ENCODE peak calls at places on chromosomes 6 and 20, in four cellular contexts. C, V, Q and E are unnamed samples.

GRCh38 chr20:16123623-16124022 is 449.6 kb downstream of the KIF16B start:
- DNase-seq in C (no peak), V (no peak), Q (no peak), E (no peak)

GRCh38 chr20:63196756-63197470 is 19.0 kb downstream of the YTHDF1 start:
- DNase-seq in C (no peak), V (no peak), Q (no peak), E (no peak)

GRCh38 chr20:36474563-36474962 is 66.8 kb upstream of the MYL9 start:
- DNase-seq in C (no peak), V (no peak), Q (no peak), E (no peak)

GRCh38 chr6:79413562-79414002 is 123.6 kb downstream of the LCA5 start:
- DNase-seq in C (no peak), V (no peak), Q (no peak), E (no peak)

GRCh38 chr20:50560867-50561266 is 50.7 kb downstream of the PTPN1 start:
- DNase-seq in C (no peak), V (no peak), Q (no peak), E (no peak)

GRCh38 chr6:124870611-124871201 is 91.5 kb upstream of the RNF217 start:
- DNase-seq in C (no peak), V (no peak), Q (no peak), E (peak)

GRCh38 chr6:137363805-137364138 is 130.4 kb downstream of the OLIG3 start:
- DNase-seq in C (no peak), V (no peak), Q (no peak), E (peak)

GRCh38 chr6:13486679-13487121 is 700 bp downstream of the GFOD1 start:
- DNase-seq in C (peak), V (peak), Q (peak), E (peak)

GRCh38 chr6:30171677-30172471 is 8.5 kb downstream of the TRIM15 start:
- DNase-seq in C (no peak), V (no peak), Q (no peak), E (no peak)

GRCh38 chr6:33211136-33211535 is 2.8 kb downstream of the RING1 start:
- DNase-seq in C (no peak), V (no peak), Q (peak), E (no peak)

GRCh38 chr20:57618091-57618765 is 2.0 kb downstream of the ZBP1 start:
- DNase-seq in C (no peak), V (no peak), Q (no peak), E (no peak)

GRCh38 chr6:159137715-159138114 is 31.5 kb upstream of the FNDC1 start:
- DNase-seq in C (no peak), V (no peak), Q (no peak), E (no peak)

GRCh38 chr6:37134622-37135191 is 35.2 kb upstream of the PIM1 start:
- DNase-seq in C (no peak), V (peak), Q (no peak), E (no peak)

GRCh38 chr6:137427670-137428290 is 66.4 kb downstream of the OLIG3 start:
- DNase-seq in C (no peak), V (no peak), Q (no peak), E (no peak)

GRCh38 chr6:3137057-3137777 is 18.7 kb downstream of the BPHL start:
- DNase-seq in C (no peak), V (no peak), Q (no peak), E (no peak)

GRCh38 chr6:164690241-164690640 is 619.2 kb downstream of the C6orf118 start:
- DNase-seq in C (no peak), V (no peak), Q (no peak), E (no peak)

GRCh38 chr6:140736227-140736626 is 1361.8 kb upstream of the CITED2 start:
- DNase-seq in C (no peak), V (no peak), Q (no peak), E (no peak)

GRCh38 chr6:117771403-117771802 is 96.1 kb downstream of the NUS1 start:
- DNase-seq in C (no peak), V (no peak), Q (no peak), E (no peak)

GRCh38 chr6:86474081-86474480 is 463.2 kb upstream of the HTR1E start:
- DNase-seq in C (no peak), V (no peak), Q (no peak), E (no peak)

GRCh38 chr6:138653435-138653834 is 120.1 kb upstream of the CCDC28A start:
- DNase-seq in C (no peak), V (no peak), Q (no peak), E (no peak)

GRCh38 chr6:116611020-116611419 is 5.3 kb upstream of the RSPH4A start:
- DNase-seq in C (no peak), V (no peak), Q (no peak), E (no peak)

GRCh38 chr6:35321091-35321490 is 21.3 kb upstream of the PPARD start:
- DNase-seq in C (no peak), V (no peak), Q (no peak), E (no peak)

GRCh38 chr20:4063631-4064030 is 48.3 kb upstream of the RNF24 start:
- DNase-seq in C (no peak), V (no peak), Q (no peak), E (no peak)

GRCh38 chr6:149166747-149167146 is 150.8 kb upstream of the TAB2 start:
- DNase-seq in C (no peak), V (no peak), Q (no peak), E (no peak)

GRCh38 chr6:34953084-34954025 is 64.3 kb downstream of the ANKS1A start:
- DNase-seq in C (no peak), V (no peak), Q (no peak), E (peak)